ENCODE peak calls at places on chromosomes 2 and 18, in six cellular contexts. Z is neural progenitor cell, O is HCT116, S is SK-N-SH, E is PC-3, C is GM23338. Y is an unnamed sample.

GRCh38 chr2:180367831-180368230 is 360.7 kb upstream of the CWC22 start:
- DNase-seq in Z (no peak), O (no peak), S (no peak), E (peak), C (no peak), Y (no peak)

GRCh38 chr2:37283207-37283606 is 41.4 kb downstream of the PRKD3 start:
- DNase-seq in Z (no peak), O (no peak), S (no peak), E (peak), C (no peak), Y (no peak)

GRCh38 chr2:196234672-196235071 is 63.3 kb upstream of the STK17B start:
- DNase-seq in Z (no peak), O (no peak), S (no peak), E (peak), C (no peak), Y (no peak)

GRCh38 chr2:46161921-46162320 is 135.3 kb upstream of the EPAS1 start:
- DNase-seq in Z (no peak), O (no peak), S (no peak), E (no peak), C (no peak), Y (no peak)

GRCh38 chr2:162113771-162114168 is 38.3 kb downstream of the GCG start:
- DNase-seq in Z (no peak), O (no peak), S (no peak), E (no peak), C (peak), Y (no peak)

GRCh38 chr2:199223791-199224190 is 233.9 kb downstream of the SATB2 start:
- DNase-seq in Z (no peak), O (no peak), S (no peak), E (peak), C (no peak), Y (peak)

GRCh38 chr18:46250084-46250811 is 146.1 kb downstream of the HAUS1 start:
- DNase-seq in Z (no peak), O (peak), S (peak), E (peak), C (peak), Y (peak)

GRCh38 chr2:96095116-96095636 is 21.2 kb downstream of the ADRA2B start:
- DNase-seq in Z (no peak), O (no peak), S (no peak), E (no peak), C (no peak), Y (no peak)

GRCh38 chr2:108825254-108825653 is 38.7 kb downstream of the CCDC138 start:
- DNase-seq in Z (no peak), O (no peak), S (no peak), E (no peak), C (no peak), Y (no peak)

GRCh38 chr2:128371648-128372345 is 53.1 kb upstream of the HS6ST1 start:
- DNase-seq in Z (no peak), O (no peak), S (no peak), E (no peak), C (no peak), Y (peak)

GRCh38 chr2:41870257-41870570 is 177.6 kb upstream of the PKDCC start:
- DNase-seq in Z (no peak), O (no peak), S (no peak), E (no peak), C (no peak), Y (no peak)

GRCh38 chr2:129734343-129735034 is 245.0 kb upstream of the RAB6C start:
- DNase-seq in Z (no peak), O (no peak), S (no peak), E (no peak), C (no peak), Y (no peak)

DNA sequence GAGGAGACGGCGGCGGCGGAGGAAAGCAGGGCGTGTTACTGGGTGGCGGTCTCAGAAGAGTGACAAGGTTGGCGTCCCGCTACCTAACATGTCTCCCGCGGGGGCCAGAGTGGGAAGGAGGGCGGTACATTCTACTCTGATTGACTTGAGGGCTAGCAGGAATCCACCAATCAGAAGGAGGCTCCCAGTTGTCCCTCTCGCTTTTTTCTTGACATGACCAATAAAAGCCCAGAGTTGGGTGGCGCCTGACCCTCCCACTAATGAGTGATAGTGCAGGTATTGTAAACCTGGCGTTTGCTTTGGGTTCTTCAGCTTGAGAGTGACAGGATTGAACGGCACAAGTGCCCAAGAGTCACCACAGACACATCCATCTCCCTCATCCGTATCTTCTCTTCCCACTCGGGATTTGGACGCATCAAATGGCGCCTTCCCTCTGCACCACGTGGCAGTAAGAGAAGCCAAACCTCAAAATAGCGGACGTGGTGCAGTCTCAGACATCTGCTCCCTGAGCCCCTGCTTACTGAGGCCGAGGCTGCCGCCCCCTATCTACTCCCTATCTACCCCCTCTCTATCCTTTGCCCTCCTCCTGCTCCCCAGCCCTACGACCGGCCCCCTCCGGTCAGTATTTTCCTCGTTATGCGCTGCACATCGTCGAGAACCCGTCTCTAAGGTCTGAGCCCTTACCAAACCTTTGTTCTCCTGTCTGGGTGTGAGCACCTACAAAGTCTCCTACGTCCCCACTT is 746 bp upstream of the FAM161A start:
- DNase-seq in Z (peak), O (peak), S (peak), E (peak), C (peak), Y (peak)
- TF ChIP-seq CTCF in Z (peak), O (no peak), S (no peak), E (no peak), C (peak), Y (no peak)

GRCh38 chr2:173241643-173242042 is 113.0 kb upstream of the CDCA7 start:
- DNase-seq in Z (no peak), O (no peak), S (no peak), E (no peak), C (peak), Y (no peak)

GRCh38 chr2:173235947-173236803 is 118.5 kb upstream of the CDCA7 start:
- DNase-seq in Z (peak), O (no peak), S (no peak), E (no peak), C (peak), Y (no peak)

GRCh38 chr2:173239644-173240043 is 115.0 kb upstream of the CDCA7 start:
- DNase-seq in Z (no peak), O (no peak), S (no peak), E (no peak), C (no peak), Y (no peak)

GRCh38 chr2:173240083-173240482 is 114.6 kb upstream of the CDCA7 start:
- DNase-seq in Z (no peak), O (no peak), S (no peak), E (no peak), C (no peak), Y (no peak)

DNA sequence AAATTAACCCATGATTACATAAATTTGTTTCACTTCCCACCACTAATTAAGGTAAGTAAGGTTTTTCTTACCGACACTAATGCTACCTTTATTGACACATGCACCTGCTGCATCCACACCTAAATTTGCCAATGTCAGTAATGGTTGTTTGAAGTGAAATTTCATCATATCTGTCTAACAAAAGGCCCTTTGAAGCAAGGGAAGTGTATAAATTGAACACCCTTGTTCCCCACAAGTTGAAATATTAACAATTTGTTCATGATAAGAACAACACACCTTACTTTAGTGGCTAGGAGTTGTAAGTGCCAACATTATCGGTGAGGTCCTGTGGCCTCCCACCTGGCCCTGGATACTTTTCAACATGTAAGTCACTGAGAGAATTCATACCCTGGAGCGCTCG is 116.3 kb upstream of the CDCA7 start:
- DNase-seq in Z (no peak), O (no peak), S (no peak), E (no peak), C (no peak), Y (no peak)
- TF ChIP-seq EZH2phosphoT487 in Z (no peak), O (no peak), S (no peak), E (no peak), C (no peak), Y (no peak)

GRCh38 chr2:218708086-218708485 is 2.5 kb upstream of the TTLL4 start:
- DNase-seq in Z (no peak), O (no peak), S (no peak), E (no peak), C (no peak), Y (no peak)

GRCh38 chr2:218709906-218710305 is 729 bp upstream of the TTLL4 start:
- DNase-seq in Z (no peak), O (no peak), S (no peak), E (no peak), C (no peak), Y (no peak)

GRCh38 chr2:218711550-218711929 is 905 bp downstream of the TTLL4 start:
- DNase-seq in Z (no peak), O (no peak), S (peak), E (no peak), C (no peak), Y (peak)

GRCh38 chr2:218710687-218711549 is at the start of gene TTLL4:
- DNase-seq in Z (peak), O (peak), S (peak), E (peak), C (peak), Y (peak)

DNA sequence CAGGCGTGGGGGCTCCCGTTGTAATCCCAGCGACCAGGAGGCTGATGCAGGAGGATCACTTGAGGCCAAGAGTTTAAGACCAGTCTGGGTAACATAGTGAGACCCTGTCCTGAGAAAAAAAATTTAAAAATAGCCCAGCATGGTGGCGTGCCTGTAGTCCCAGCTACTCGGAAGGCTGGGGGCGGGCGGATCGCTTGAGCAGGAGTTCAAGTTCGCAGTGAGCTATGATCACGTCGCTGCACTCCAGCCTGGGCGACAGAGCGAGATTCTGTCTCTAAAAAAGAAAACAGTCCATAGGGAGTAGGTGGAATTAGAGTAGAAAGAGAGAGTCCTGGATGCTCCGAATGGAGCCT is 325 bp upstream of the TTLL4 start:
- DNase-seq in Z (no peak), O (no peak), S (no peak), E (no peak), C (no peak), Y (no peak)
- H3K27ac ChIP-seq in Z (no peak), O (no peak), S (no peak), E (no peak), C (no peak), Y (no peak)

GRCh38 chr2:64807417-64807816 is 153.7 kb upstream of the SERTAD2 start:
- DNase-seq in Z (no peak), O (peak), S (no peak), E (peak), C (no peak), Y (no peak)
- TF ChIP-seq CTCF in Z (no peak), O (no peak), S (peak), E (peak), C (no peak), Y (no peak)

GRCh38 chr2:164023896-164024295 is 288.1 kb upstream of the FIGN start:
- DNase-seq in Z (no peak), O (no peak), S (no peak), E (no peak), C (no peak), Y (no peak)
- TF ChIP-seq EZH2phosphoT487 in Z (no peak), O (no peak), S (no peak), E (no peak), C (no peak), Y (no peak)

DNA sequence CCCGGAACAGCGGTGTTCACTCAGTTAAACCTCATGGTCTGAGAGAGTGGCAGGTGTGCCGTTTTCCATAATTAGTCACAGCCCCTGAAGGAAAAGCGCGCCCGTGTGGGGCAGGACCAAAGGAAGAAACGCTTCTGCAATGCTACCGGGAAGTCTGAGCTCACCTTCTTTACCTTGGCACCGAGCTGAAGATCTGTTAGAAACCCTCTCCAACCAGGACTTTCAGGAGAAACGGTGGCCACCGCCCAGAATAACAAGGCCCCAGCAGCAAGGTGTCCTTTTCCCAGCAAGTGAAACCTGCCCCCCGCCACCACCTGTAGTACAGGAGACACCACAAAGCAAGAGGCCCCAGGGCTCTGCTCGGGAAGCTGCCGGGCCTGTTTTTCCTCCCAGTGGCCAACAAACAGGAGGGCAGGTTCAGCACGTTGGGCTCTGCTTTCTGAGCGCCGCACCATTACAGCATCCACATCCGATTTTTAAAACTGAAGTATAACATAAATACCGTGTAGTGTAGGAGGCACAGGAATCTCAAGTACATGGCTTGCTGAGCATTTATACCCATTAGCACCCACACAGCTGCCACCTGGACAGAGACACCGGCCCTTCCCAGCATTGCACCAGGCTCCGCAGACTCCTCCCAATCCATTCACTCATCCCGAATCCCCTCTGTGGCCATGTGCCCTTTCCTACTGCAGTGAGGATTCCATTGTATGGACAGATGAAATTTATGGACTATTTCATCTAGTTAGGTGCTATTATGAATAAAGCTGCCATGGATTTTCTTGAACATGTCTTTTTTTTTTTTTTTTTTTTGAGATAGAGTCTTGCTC is 121.8 kb upstream of the RIOK3 start:
- DNase-seq in Z (no peak), O (no peak), S (no peak), E (peak), C (peak), Y (no peak)
- H3K27ac ChIP-seq in Z (no peak), O (no peak), S (no peak), E (peak), C (no peak), Y (no peak)

GRCh38 chr2:13714466-13714865 is 918.1 kb upstream of the LRATD1 start:
- DNase-seq in Z (no peak), O (no peak), S (no peak), E (no peak), C (no peak), Y (no peak)
- TF ChIP-seq CTCF in Z (no peak), O (no peak), S (no peak), E (no peak), C (no peak), Y (no peak)

GRCh38 chr2:218261424-218262273 is 834 bp downstream of the GPBAR1 start:
- DNase-seq in Z (peak), O (no peak), S (no peak), E (no peak), C (peak), Y (peak)

GRCh38 chr2:218262631-218263586 is 2.1 kb downstream of the GPBAR1 start:
- DNase-seq in Z (no peak), O (no peak), S (no peak), E (no peak), C (no peak), Y (no peak)

GRCh38 chr2:218264773-218265601 is 4.2 kb downstream of the GPBAR1 start:
- DNase-seq in Z (no peak), O (no peak), S (no peak), E (no peak), C (no peak), Y (no peak)

GRCh38 chr2:218265626-218266025 is 4.3 kb downstream of the AAMP start:
- DNase-seq in Z (no peak), O (no peak), S (no peak), E (no peak), C (no peak), Y (no peak)

DNA sequence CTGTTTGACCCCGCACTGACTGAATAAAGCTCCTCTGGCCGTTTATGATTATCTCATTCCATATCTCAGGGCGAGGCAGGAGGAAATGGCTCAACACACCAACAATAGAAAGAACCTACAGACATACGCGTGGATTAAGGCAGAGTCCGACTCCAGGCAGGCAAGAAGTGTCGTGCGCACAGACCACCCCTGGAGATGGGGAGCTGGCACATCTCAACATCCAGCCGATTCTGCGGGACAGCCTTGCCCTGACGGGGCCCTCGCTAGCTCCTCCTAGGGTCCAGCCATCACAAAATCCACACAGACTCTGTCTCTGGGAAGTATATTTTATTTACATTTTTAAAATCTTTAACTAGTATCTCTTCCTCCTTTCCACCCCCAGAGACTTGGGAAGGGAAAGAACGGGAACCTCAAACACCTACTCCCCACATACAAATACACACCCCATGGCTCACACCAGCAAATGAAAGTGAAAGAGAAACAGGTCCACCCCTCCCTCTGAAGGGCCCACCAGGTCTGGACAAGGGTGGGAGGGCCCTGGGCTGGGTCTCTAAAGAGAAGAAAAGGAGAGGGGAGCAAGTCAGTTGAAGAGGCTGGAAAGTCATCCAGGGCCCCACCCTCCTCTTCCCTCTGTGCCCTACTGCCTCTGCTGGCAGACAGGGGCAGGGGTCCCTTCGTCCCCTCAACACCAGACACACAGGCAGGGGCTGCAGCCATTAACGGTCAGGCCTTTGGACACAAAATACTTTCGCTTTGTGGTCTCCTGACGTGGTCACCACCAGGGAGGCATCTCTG is 3.2 kb downstream of the GPBAR1 start:
- DNase-seq in Z (no peak), O (no peak), S (no peak), E (no peak), C (no peak), Y (no peak)
- TF ChIP-seq EZH2phosphoT487 in Z (no peak), O (no peak), S (no peak), E (no peak), C (no peak), Y (no peak)

Y was measured in OCI-LY7.